ENCODE peak calls at places on chromosomes 12 and 14, in six cellular contexts. One of them, this sample, is unnamed.

GRCh38 chr12:15268927-15269552 is 47.8 kb upstream of the RERG start:
- DNase-seq in H4: peak; percentile 90
- DNase-seq in RCC 7860: peak; percentile 66
- DNase-seq in GM23248: peak; percentile 72
- DNase-seq in neural crest cell: peak; percentile 10
- DNase-seq in NCI-H2029 treated with DMSO at 0.1 percent for 48 hours: peak; percentile 80
- DNase-seq in this sample: peak; percentile 57

GRCh38 chr12:48924617-48925217 is 575 bp downstream of the FKBP11 start:
- DNase-seq in NCI-H2029 treated with DMSO at 0.1 percent for 48 hours: peak; percentile 39
- DNase-seq in GM23248: peak; percentile 68
- DNase-seq in H4: no peak
- DNase-seq in RCC 7860: no peak
- DNase-seq in neural crest cell: peak; percentile 16
- DNase-seq in this sample: no peak

GRCh38 chr12:52236386-52237050 is 3.5 kb downstream of the KRT7 start:
- DNase-seq in RCC 7860: no peak
- DNase-seq in NCI-H2029 treated with DMSO at 0.1 percent for 48 hours: no peak
- DNase-seq in neural crest cell: no peak
- DNase-seq in GM23248: no peak
- DNase-seq in H4: no peak
- DNase-seq in this sample: no peak

GRCh38 chr12:50734409-50735263 is 29.3 kb upstream of the ATF1 start:
- DNase-seq in GM23248: peak; percentile 56
- DNase-seq in NCI-H2029 treated with DMSO at 0.1 percent for 48 hours: no peak
- DNase-seq in neural crest cell: peak; percentile 23
- DNase-seq in H4: peak; percentile 22
- DNase-seq in RCC 7860: no peak
- DNase-seq in this sample: no peak

GRCh38 chr12:64450057-64450640 is 1.8 kb upstream of the TBK1 start:
- DNase-seq in H4: no peak
- DNase-seq in RCC 7860: no peak
- DNase-seq in GM23248: no peak
- DNase-seq in NCI-H2029 treated with DMSO at 0.1 percent for 48 hours: no peak
- DNase-seq in neural crest cell: no peak
- DNase-seq in this sample: no peak

GRCh38 chr12:14810953-14811483 is 3.0 kb downstream of the SMCO3 start:
- DNase-seq in GM23248: peak; percentile 42
- DNase-seq in neural crest cell: no peak
- DNase-seq in NCI-H2029 treated with DMSO at 0.1 percent for 48 hours: no peak
- DNase-seq in H4: no peak
- DNase-seq in RCC 7860: peak; percentile 22
- DNase-seq in this sample: no peak

GRCh38 chr12:1797011-1797901 is 23.1 kb upstream of the LRTM2 start:
- DNase-seq in GM23248: peak; percentile 63
- DNase-seq in H4: no peak
- DNase-seq in neural crest cell: no peak
- DNase-seq in NCI-H2029 treated with DMSO at 0.1 percent for 48 hours: no peak
- DNase-seq in RCC 7860: no peak
- DNase-seq in this sample: no peak

GRCh38 chr14:35867280-35867629 is 41.1 kb downstream of the BRMS1L start:
- DNase-seq in RCC 7860: no peak
- DNase-seq in GM23248: peak; percentile 24
- DNase-seq in H4: no peak
- DNase-seq in NCI-H2029 treated with DMSO at 0.1 percent for 48 hours: no peak
- DNase-seq in neural crest cell: no peak
- DNase-seq in this sample: no peak